ENCODE peak calls at places on chromosomes 16 and 17, in four cellular contexts. M is H9, O is mesendoderm, I is H1. U is an unnamed sample.

GRCh38 chr17:79107499-79108231 is 33.0 kb downstream of the ENGASE start:
- DNase-seq in O (no peak), I (no peak), M (no peak), U (no peak)

GRCh38 chr17:43169561-43170139 is 1.4 kb upstream of the NBR1 start:
- DNase-seq in I (no peak), O (peak), M (peak), U (peak)

GRCh38 chr17:41734139-41734948 is at the start of gene HAP1:
- DNase-seq in I (peak), M (peak), O (peak), U (peak)

GRCh38 chr16:51365715-51366114 is 214.6 kb upstream of the SALL1 start:
- DNase-seq in O (no peak), M (no peak), I (no peak), U (no peak)

GRCh38 chr17:16911141-16911937 is 60.6 kb downstream of the TNFRSF13B start:
- DNase-seq in O (no peak), M (peak), I (no peak), U (no peak)

GRCh38 chr16:3256876-3257465 is 538 bp upstream of the MEFV start:
- DNase-seq in O (no peak), M (no peak), I (no peak), U (peak)

GRCh38 chr17:28720247-28720996 is 637 bp downstream of the RPL23A start:
- DNase-seq in M (no peak), I (no peak), O (peak), U (no peak)

GRCh38 chr16:88681084-88681680 is 5.1 kb downstream of the SNAI3 start:
- DNase-seq in O (peak), I (peak), M (peak), U (no peak)

GRCh38 chr16:83513006-83513755 is 294.6 kb upstream of the HSBP1 start:
- DNase-seq in M (no peak), O (no peak), I (no peak), U (peak)

GRCh38 chr17:4858068-4858879 is 25.1 kb downstream of the MINK1 start:
- DNase-seq in I (no peak), M (peak), O (peak), U (no peak)

DNA sequence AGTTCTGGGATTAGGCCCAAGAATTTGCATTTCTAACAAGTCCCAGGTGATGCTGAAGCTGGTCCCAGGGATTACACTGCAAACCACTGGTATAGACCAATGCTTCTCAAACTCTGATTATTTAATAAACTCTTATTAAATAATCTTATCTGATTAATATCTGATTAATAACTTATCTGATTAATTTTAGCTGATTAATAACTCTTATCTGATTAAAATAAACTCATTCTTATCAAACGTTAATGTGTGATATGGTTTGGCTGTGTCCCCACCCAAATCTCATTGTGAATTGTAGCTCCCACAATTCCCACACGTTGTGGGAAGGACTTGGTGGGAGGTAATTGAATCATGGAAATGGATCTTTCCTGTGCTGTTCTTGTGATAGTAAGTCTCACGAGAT is 78.6 kb upstream of the TANC2 start:
- DNase-seq in M (no peak), O (no peak), I (no peak), U (no peak)
- H3K56ac ChIP-seq in M (no peak), O (no peak), I (no peak), U (no peak)

GRCh38 chr17:38980455-38981217 is 13.4 kb upstream of the FBXO47 start:
- DNase-seq in M (no peak), O (no peak), I (no peak), U (peak)
- H3K56ac ChIP-seq in M (no peak), O (no peak), I (no peak), U (peak)

GRCh38 chr17:11514981-11515680 is 83.1 kb upstream of the DNAH9 start:
- DNase-seq in M (no peak), I (no peak), O (no peak), U (no peak)

GRCh38 chr17:11514565-11514964 is 83.7 kb upstream of the DNAH9 start:
- DNase-seq in I (no peak), O (no peak), M (no peak), U (no peak)

GRCh38 chr17:11506635-11507034 is 91.6 kb upstream of the DNAH9 start:
- DNase-seq in I (no peak), O (peak), M (peak), U (no peak)

GRCh38 chr17:11515901-11516300 is 82.4 kb upstream of the DNAH9 start:
- DNase-seq in I (no peak), M (no peak), O (peak), U (no peak)

DNA sequence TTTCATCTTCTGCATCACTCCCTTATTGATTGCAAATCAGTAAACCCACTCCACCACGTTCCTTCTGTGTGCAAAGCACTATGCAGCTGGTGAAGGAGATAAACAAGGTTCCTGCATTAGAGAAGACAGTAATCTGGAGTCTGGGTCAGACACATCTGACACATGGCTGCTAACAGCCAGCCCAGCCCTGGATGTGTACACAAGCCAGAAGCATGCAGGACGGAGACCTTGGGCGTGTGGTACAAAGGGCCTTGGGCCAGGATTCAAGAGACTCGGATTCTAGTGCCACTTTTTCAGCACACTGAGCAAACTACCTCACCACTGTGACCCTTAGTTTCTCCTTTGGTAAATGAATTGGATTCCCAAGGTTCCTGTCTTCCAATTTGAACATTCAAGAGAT is 86.6 kb upstream of the DNAH9 start:
- DNase-seq in I (no peak), O (no peak), M (no peak), U (no peak)
- H3K56ac ChIP-seq in I (no peak), O (no peak), M (no peak), U (no peak)

GRCh38 chr17:14086189-14086588 is 16.9 kb downstream of the COX10 start:
- DNase-seq in O (no peak), M (no peak), I (no peak), U (no peak)
- H3K56ac ChIP-seq in O (no peak), M (no peak), I (no peak), U (no peak)

GRCh38 chr16:25260416-25260815 is 2.8 kb upstream of the ZKSCAN2 start:
- DNase-seq in O (no peak), I (no peak), M (no peak), U (peak)
- H3K56ac ChIP-seq in O (peak), I (no peak), M (no peak), U (no peak)

GRCh38 chr17:50279181-50279526 is 4.9 kb downstream of the TMEM92 start:
- DNase-seq in I (no peak), M (no peak), O (no peak), U (peak)
- H3K56ac ChIP-seq in I (no peak), M (no peak), O (no peak), U (no peak)

DNA sequence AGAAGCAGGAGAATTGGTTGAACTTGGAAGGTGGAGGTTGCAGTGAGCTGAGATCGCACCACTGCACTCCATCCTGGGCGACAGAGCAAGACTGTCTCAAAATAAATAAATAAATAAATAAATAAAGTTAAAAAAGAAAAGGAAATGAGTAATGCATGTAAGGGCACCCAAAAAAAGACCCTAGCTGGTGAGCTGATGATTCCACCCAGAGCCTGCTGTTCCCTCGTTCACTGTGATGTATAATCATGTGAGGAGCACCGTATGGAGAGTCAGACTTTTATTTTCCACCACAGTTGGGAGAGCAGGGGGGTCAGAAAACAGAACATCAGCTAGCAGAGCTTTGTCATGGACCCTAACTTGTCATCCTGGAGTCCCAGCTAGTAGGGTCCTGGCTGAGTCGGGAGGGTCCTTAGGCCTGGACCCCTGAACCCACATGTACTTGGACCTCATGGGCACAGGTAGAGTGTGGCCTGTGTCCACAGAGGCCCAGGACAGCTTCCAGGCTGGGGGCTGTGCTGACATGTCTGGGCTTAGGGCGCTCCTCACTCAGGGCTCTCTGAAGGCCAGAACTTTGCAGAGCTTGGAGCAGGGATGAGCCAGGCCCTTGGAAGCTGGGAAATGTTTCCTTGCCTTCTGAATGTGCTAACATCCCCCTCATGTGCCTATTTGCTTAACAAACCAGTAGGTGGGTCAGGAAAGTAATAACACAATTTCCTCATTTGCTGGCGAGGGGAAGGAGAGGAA is 18.8 kb upstream of the LASP1NB start:
- DNase-seq in M (no peak), O (no peak), I (no peak), U (no peak)
- H3K56ac ChIP-seq in M (no peak), O (peak), I (no peak), U (no peak)

GRCh38 chr16:87533061-87533460 is 40.2 kb upstream of the ZCCHC14 start:
- DNase-seq in O (no peak), I (no peak), M (no peak), U (no peak)

GRCh38 chr16:87535855-87536794 is 43.3 kb upstream of the ZCCHC14 start:
- DNase-seq in M (no peak), I (no peak), O (no peak), U (no peak)

GRCh38 chr16:87535457-87535854 is 42.6 kb upstream of the ZCCHC14 start:
- DNase-seq in O (no peak), M (no peak), I (no peak), U (no peak)

GRCh38 chr16:87534751-87535150 is 41.9 kb upstream of the ZCCHC14 start:
- DNase-seq in I (no peak), M (no peak), O (no peak), U (no peak)

DNA sequence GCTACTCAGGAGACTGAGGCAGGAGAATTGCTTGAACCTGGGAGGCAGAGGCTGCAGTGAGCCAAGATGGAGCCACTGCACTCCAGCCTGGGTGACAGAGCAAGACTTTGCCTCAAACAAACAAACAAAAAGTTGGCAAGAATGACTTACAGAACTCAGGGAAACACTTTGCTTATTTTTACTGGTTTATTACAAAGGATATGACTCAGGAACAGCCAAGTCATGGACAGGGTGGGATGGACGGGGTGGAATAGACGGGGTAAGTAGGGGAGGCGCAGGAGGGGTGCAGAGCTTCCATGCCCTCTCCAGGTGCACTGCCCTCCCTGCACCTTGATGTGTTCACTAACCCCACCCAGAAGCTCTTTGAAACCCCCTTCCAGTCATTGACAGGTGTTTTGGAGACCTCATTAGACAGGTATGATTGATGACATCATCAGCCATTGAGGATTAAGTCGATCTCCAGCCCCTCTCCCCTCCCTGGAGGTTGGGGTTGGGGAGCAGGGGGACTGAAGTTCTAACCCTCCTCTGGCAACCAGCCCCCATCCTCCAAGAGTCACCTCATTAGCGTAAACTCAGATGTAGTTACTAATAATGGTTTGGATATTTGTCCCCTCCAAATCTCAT is 41.3 kb upstream of the ZCCHC14 start:
- DNase-seq in I (no peak), M (no peak), O (no peak), U (peak)
- H3K56ac ChIP-seq in I (no peak), M (no peak), O (no peak), U (no peak)

GRCh38 chr16:14117051-14117450 is 45.9 kb downstream of the MRTFB start:
- DNase-seq in I (no peak), O (no peak), M (no peak), U (no peak)
- H3K56ac ChIP-seq in I (no peak), O (no peak), M (no peak), U (no peak)

GRCh38 chr16:70377782-70378181 is 31.1 kb downstream of the DDX19A start:
- DNase-seq in O (no peak), I (no peak), M (no peak), U (no peak)

GRCh38 chr16:70378869-70379493 is 32.3 kb downstream of the DDX19A start:
- DNase-seq in I (no peak), O (no peak), M (no peak), U (no peak)

GRCh38 chr16:70372921-70373550 is 26.3 kb downstream of the DDX19A start:
- DNase-seq in M (no peak), I (no peak), O (no peak), U (no peak)

GRCh38 chr16:70374213-70374612 is 27.5 kb downstream of the DDX19A start:
- DNase-seq in I (no peak), M (no peak), O (no peak), U (no peak)

DNA sequence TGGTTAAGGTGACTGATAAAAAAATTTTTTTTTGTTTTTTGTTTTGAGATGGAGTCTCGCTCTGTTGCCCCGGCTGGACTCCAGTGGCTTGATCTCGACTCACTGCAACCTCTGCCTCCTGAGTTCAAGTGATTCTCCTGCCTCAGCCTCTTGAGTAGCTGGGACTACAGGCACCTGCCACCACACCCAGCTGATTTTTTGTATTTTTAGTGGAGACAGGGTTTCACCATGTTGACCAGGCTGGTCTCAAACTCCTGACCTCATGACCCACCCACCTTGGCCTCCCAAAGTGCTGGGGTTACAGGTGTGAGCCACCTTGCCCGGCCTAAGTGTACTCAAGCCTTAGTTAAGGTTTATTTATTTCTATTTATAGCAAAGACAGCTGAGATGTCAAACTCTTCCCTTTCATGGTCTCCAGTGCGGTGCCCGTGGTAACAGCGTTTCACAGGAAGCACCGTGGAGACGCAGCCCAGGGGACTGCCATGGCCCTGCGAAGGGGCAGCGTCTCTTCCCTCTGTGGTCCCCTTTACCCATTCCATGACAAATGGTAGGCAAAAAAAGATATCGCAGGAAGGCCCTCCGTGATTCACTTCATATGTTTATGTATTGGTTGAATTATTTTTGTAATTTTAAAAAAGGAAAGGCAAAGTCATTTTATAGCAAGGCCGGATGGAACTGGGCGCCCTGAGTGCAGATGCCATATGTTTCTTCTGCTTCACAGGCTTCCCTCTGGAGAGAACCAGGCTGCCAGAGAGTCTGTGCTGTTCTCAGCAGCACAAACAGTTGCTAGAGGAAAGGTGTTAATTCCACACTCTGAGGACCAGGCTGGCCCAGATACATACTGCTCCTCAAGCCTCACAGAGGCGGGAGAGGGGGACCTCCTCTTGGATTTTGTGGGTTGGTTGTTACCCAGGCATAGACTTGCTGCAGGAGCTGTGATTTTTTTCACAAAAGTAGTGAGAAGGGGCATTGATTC is 29.2 kb downstream of the DDX19A start:
- DNase-seq in M (no peak), I (no peak), O (peak), U (no peak)
- H3K56ac ChIP-seq in M (no peak), I (no peak), O (no peak), U (no peak)

U was measured in IMR-90.